ENCODE peak calls at places on chromosomes 12 and 14, in seven cellular contexts. One of them, this sample, is unnamed.

GRCh38 chr12:131672941-131673330 is 38.0 kb upstream of the SFSWAP start:
- DNase-seq in H1: no peak
- DNase-seq in IMR-90: no peak
- DNase-seq in mesendoderm: no peak
- DNase-seq in trophoblast cell: no peak
- DNase-seq in neuronal stem cell: no peak
- DNase-seq in mesenchymal stem cell: no peak
- DNase-seq in this sample: no peak

GRCh38 chr14:52265248-52265647 is 2.2 kb upstream of the PTGDR start:
- DNase-seq in H1: no peak
- DNase-seq in IMR-90: no peak
- DNase-seq in mesendoderm: no peak
- DNase-seq in trophoblast cell: no peak
- DNase-seq in neuronal stem cell: no peak
- DNase-seq in mesenchymal stem cell: no peak
- DNase-seq in this sample: no peak

GRCh38 chr14:79596531-79596930 is 614.8 kb downstream of the DIO2 start:
- DNase-seq in H1: no peak
- DNase-seq in IMR-90: peak
- DNase-seq in mesendoderm: no peak
- DNase-seq in trophoblast cell: peak
- DNase-seq in neuronal stem cell: no peak
- DNase-seq in mesenchymal stem cell: peak
- DNase-seq in this sample: no peak

GRCh38 chr12:45789025-45789424 is 59.5 kb downstream of the ARID2 start:
- DNase-seq in H1: no peak
- DNase-seq in IMR-90: peak
- DNase-seq in mesendoderm: no peak
- DNase-seq in trophoblast cell: peak
- DNase-seq in neuronal stem cell: no peak
- DNase-seq in mesenchymal stem cell: peak
- DNase-seq in this sample: no peak

GRCh38 chr14:39977198-39977597 is 545.0 kb upstream of the FBXO33 start:
- DNase-seq in H1: no peak
- DNase-seq in IMR-90: no peak
- DNase-seq in mesendoderm: no peak
- DNase-seq in trophoblast cell: no peak
- DNase-seq in neuronal stem cell: no peak
- DNase-seq in mesenchymal stem cell: no peak
- DNase-seq in this sample: no peak

GRCh38 chr14:72104011-72104613 is 171.9 kb downstream of the RGS6 start:
- DNase-seq in H1: peak
- DNase-seq in IMR-90: no peak
- DNase-seq in mesendoderm: peak
- DNase-seq in trophoblast cell: peak
- DNase-seq in neuronal stem cell: peak
- DNase-seq in mesenchymal stem cell: no peak
- DNase-seq in this sample: peak

GRCh38 chr12:78562358-78563205 is 302.0 kb upstream of the SYT1 start:
- DNase-seq in H1: no peak
- DNase-seq in IMR-90: peak
- DNase-seq in mesendoderm: peak
- DNase-seq in trophoblast cell: peak
- DNase-seq in neuronal stem cell: no peak
- DNase-seq in mesenchymal stem cell: peak
- DNase-seq in this sample: no peak

GRCh38 chr12:57889541-57889989 is 43.0 kb upstream of the CTDSP2 start:
- DNase-seq in H1: no peak
- DNase-seq in IMR-90: peak
- DNase-seq in mesendoderm: no peak
- DNase-seq in trophoblast cell: no peak
- DNase-seq in neuronal stem cell: no peak
- DNase-seq in mesenchymal stem cell: peak
- DNase-seq in this sample: peak

GRCh38 chr12:88595697-88596096 is 15.4 kb upstream of the KITLG start:
- DNase-seq in H1: no peak
- DNase-seq in IMR-90: no peak
- DNase-seq in mesendoderm: no peak
- DNase-seq in trophoblast cell: no peak
- DNase-seq in neuronal stem cell: no peak
- DNase-seq in mesenchymal stem cell: no peak
- DNase-seq in this sample: no peak

GRCh38 chr14:73752297-73752992 is 38.3 kb upstream of the PNMA1 start:
- DNase-seq in H1: no peak
- DNase-seq in IMR-90: peak
- DNase-seq in mesendoderm: peak
- DNase-seq in trophoblast cell: peak
- DNase-seq in neuronal stem cell: no peak
- DNase-seq in mesenchymal stem cell: peak
- DNase-seq in this sample: peak

GRCh38 chr12:113906411-113907200 is 59.5 kb downstream of the RBM19 start:
- DNase-seq in H1: no peak
- DNase-seq in IMR-90: no peak
- DNase-seq in mesendoderm: no peak
- DNase-seq in trophoblast cell: no peak
- DNase-seq in neuronal stem cell: no peak
- DNase-seq in mesenchymal stem cell: no peak
- DNase-seq in this sample: no peak

GRCh38 chr12:65511134-65511912 is 232.8 kb downstream of the MSRB3 start:
- DNase-seq in H1: no peak
- DNase-seq in IMR-90: no peak
- DNase-seq in mesendoderm: no peak
- DNase-seq in trophoblast cell: no peak
- DNase-seq in neuronal stem cell: peak
- DNase-seq in mesenchymal stem cell: no peak
- DNase-seq in this sample: no peak

GRCh38 chr12:46489951-46490388 is 117.4 kb upstream of the SLC38A2 start:
- DNase-seq in H1: no peak
- DNase-seq in IMR-90: no peak
- DNase-seq in mesendoderm: no peak
- DNase-seq in trophoblast cell: no peak
- DNase-seq in neuronal stem cell: no peak
- DNase-seq in mesenchymal stem cell: no peak
- DNase-seq in this sample: no peak

GRCh38 chr14:66662374-66662773 is 154.4 kb downstream of the GPHN start:
- DNase-seq in H1: no peak
- DNase-seq in IMR-90: no peak
- DNase-seq in mesendoderm: peak
- DNase-seq in trophoblast cell: peak
- DNase-seq in neuronal stem cell: no peak
- DNase-seq in mesenchymal stem cell: peak
- DNase-seq in this sample: no peak

GRCh38 chr14:104291123-104292000 is 153.0 kb downstream of the KIF26A start:
- DNase-seq in H1: peak
- DNase-seq in IMR-90: no peak
- DNase-seq in mesendoderm: peak
- DNase-seq in trophoblast cell: no peak
- DNase-seq in neuronal stem cell: peak
- DNase-seq in mesenchymal stem cell: no peak
- DNase-seq in this sample: peak
- H2BK120ac ChIP-seq in H1: peak
- H2BK120ac ChIP-seq in IMR-90: no peak
- H2BK120ac ChIP-seq in mesendoderm: no peak
- H2BK120ac ChIP-seq in trophoblast cell: no peak
- H2BK120ac ChIP-seq in neuronal stem cell: no peak
- H2BK120ac ChIP-seq in mesenchymal stem cell: no peak
- H2BK120ac ChIP-seq in this sample: no peak

DNA sequence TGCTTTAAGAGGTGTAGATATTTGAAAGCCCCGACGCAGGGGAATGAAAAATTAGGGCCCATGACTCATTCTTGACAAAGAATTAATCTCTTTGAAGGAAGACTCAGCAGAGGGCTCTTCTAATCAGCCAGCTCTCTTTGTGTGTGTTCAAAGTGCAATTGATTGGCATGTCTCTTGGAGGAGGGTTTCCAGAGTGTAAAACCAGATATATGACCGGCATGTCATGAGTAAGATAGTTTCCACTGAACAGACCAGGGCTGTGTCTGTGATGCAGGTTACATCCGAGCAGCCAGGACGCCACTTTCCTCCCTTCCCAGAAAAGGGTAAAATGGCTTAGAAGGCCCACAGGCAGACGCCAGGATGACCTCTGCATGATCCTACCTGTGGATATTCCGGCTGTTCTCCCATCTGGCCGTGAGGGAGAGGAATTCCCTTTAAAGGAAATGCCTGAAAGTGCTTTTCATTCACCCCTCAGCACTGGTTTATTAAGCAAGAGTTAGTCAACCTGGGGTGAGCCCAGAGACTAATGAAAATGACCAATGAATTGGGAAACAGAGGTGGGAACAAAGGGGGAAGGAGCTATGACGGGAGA is 7.2 kb upstream of the KRT75 start:
- DNase-seq in H1: no peak
- DNase-seq in IMR-90: peak
- DNase-seq in mesendoderm: no peak
- DNase-seq in trophoblast cell: peak
- DNase-seq in neuronal stem cell: no peak
- DNase-seq in mesenchymal stem cell: no peak
- DNase-seq in this sample: no peak
- H3K18ac ChIP-seq in H1: no peak
- H3K18ac ChIP-seq in IMR-90: no peak
- H3K18ac ChIP-seq in mesendoderm: no peak
- H3K18ac ChIP-seq in trophoblast cell: no peak
- H3K18ac ChIP-seq in neuronal stem cell: peak
- H3K18ac ChIP-seq in mesenchymal stem cell: no peak
- H3K18ac ChIP-seq in this sample: no peak

DNA sequence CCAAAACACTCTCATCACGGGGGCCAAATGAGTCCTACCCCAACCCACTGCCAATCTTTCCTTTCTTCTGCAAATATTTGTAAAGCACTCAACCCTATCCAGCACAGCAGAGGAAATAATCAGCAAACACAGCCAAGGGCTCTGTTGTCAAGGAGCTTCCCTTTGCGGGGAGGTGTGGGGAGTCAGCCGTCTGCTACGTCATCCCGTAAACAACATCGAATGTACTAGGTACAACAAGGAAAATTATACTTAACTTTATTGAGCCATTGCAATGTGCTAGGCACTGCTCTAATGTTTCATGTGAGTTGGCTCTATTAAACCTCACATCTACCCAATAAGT is 22.8 kb downstream of the TMEM63C start:
- DNase-seq in H1: no peak
- DNase-seq in IMR-90: no peak
- DNase-seq in mesendoderm: no peak
- DNase-seq in trophoblast cell: no peak
- DNase-seq in neuronal stem cell: no peak
- DNase-seq in mesenchymal stem cell: no peak
- DNase-seq in this sample: no peak
- H2BK120ac ChIP-seq in H1: no peak
- H2BK120ac ChIP-seq in IMR-90: no peak
- H2BK120ac ChIP-seq in mesendoderm: no peak
- H2BK120ac ChIP-seq in trophoblast cell: no peak
- H2BK120ac ChIP-seq in neuronal stem cell: no peak
- H2BK120ac ChIP-seq in mesenchymal stem cell: no peak
- H2BK120ac ChIP-seq in this sample: no peak

GRCh38 chr14:77426396-77426795 is 3.1 kb upstream of the NOXRED1 start:
- DNase-seq in H1: no peak
- DNase-seq in IMR-90: no peak
- DNase-seq in mesendoderm: no peak
- DNase-seq in trophoblast cell: no peak
- DNase-seq in neuronal stem cell: no peak
- DNase-seq in mesenchymal stem cell: no peak
- DNase-seq in this sample: no peak
- H3K18ac ChIP-seq in H1: no peak
- H3K18ac ChIP-seq in IMR-90: no peak
- H3K18ac ChIP-seq in mesendoderm: no peak
- H3K18ac ChIP-seq in trophoblast cell: no peak
- H3K18ac ChIP-seq in neuronal stem cell: no peak
- H3K18ac ChIP-seq in mesenchymal stem cell: no peak
- H3K18ac ChIP-seq in this sample: no peak

DNA sequence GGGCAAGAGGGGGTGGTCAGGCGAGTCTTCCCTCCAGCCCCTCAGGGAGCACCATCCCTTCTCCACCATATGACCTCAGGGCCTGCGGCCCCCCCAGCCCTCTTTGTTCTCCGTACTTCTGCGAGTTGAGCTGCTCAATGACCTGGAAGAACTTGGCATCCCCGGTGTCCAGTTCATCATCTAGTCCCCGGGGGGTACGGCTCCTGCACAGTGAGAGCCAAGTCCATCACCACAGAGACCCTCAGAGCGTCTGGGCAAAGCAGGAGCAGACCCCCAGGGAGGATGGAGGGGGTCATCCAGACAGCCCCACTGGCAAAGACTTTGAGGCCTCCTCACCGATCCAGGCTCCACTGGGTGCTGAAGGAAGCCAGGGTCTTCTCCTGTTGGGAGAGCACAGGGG is 8.9 kb downstream of the ADCY4 start:
- DNase-seq in H1: no peak
- DNase-seq in IMR-90: no peak
- DNase-seq in mesendoderm: no peak
- DNase-seq in trophoblast cell: no peak
- DNase-seq in neuronal stem cell: no peak
- DNase-seq in mesenchymal stem cell: no peak
- DNase-seq in this sample: no peak
- H2BK120ac ChIP-seq in H1: no peak
- H2BK120ac ChIP-seq in IMR-90: no peak
- H2BK120ac ChIP-seq in mesendoderm: no peak
- H2BK120ac ChIP-seq in trophoblast cell: no peak
- H2BK120ac ChIP-seq in neuronal stem cell: no peak
- H2BK120ac ChIP-seq in mesenchymal stem cell: no peak
- H2BK120ac ChIP-seq in this sample: no peak

GRCh38 chr12:4202918-4203317 is 70.6 kb upstream of the CCND2 start:
- DNase-seq in H1: no peak
- DNase-seq in IMR-90: no peak
- DNase-seq in mesendoderm: no peak
- DNase-seq in trophoblast cell: no peak
- DNase-seq in neuronal stem cell: no peak
- DNase-seq in mesenchymal stem cell: no peak
- DNase-seq in this sample: no peak

GRCh38 chr12:4201333-4202105 is 72.0 kb upstream of the CCND2 start:
- DNase-seq in H1: no peak
- DNase-seq in IMR-90: no peak
- DNase-seq in mesendoderm: peak
- DNase-seq in trophoblast cell: no peak
- DNase-seq in neuronal stem cell: no peak
- DNase-seq in mesenchymal stem cell: no peak
- DNase-seq in this sample: no peak

GRCh38 chr12:4203772-4204376 is 69.7 kb upstream of the CCND2 start:
- DNase-seq in H1: peak
- DNase-seq in IMR-90: no peak
- DNase-seq in mesendoderm: peak
- DNase-seq in trophoblast cell: no peak
- DNase-seq in neuronal stem cell: no peak
- DNase-seq in mesenchymal stem cell: no peak
- DNase-seq in this sample: peak

GRCh38 chr12:4197922-4198763 is 75.4 kb upstream of the CCND2 start:
- DNase-seq in H1: no peak
- DNase-seq in IMR-90: no peak
- DNase-seq in mesendoderm: peak
- DNase-seq in trophoblast cell: no peak
- DNase-seq in neuronal stem cell: no peak
- DNase-seq in mesenchymal stem cell: no peak
- DNase-seq in this sample: no peak

DNA sequence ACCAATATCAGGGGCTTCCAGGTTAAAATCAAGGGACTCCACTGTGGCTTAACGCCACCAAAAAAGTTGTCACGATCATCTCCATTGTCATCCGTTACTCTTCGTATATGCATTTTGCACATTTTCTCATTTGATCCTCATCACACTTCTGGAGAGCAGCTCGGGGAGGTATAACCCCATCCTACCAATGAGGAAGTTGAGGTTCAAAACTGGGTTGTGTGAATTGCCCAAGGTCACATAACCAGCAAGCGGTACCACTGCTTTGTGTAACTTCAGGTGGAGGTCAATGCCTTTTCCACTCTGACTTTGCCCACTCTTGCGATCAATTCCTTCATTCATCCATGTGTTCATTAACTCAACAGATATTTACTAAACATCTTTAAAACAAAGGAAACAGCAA is 71.1 kb upstream of the CCND2 start:
- DNase-seq in H1: no peak
- DNase-seq in IMR-90: no peak
- DNase-seq in mesendoderm: no peak
- DNase-seq in trophoblast cell: no peak
- DNase-seq in neuronal stem cell: no peak
- DNase-seq in mesenchymal stem cell: no peak
- DNase-seq in this sample: no peak
- H3K18ac ChIP-seq in H1: no peak
- H3K18ac ChIP-seq in IMR-90: no peak
- H3K18ac ChIP-seq in mesendoderm: no peak
- H3K18ac ChIP-seq in trophoblast cell: no peak
- H3K18ac ChIP-seq in neuronal stem cell: no peak
- H3K18ac ChIP-seq in mesenchymal stem cell: no peak
- H3K18ac ChIP-seq in this sample: no peak